ENCODE peak calls at places on chromosomes 4 and X, in seven cellular contexts. E is C1 segment of cervical spinal cord, X is RWPE2, C is A172, K is mucosa of descending colon, G is T-helper 2 cell, T is GM23338. R is an unnamed sample.

GRCh38 chr4:15402146-15402545 is 25.7 kb upstream of the C1QTNF7 start:
- DNase-seq in E (no peak), X (no peak), C (no peak), K (no peak), G (no peak), T (no peak), R (no peak)

GRCh38 chr4:28357985-28358384 is 1497.3 kb downstream of the STIM2 start:
- DNase-seq in E (no peak), X (no peak), C (no peak), K (no peak), G (no peak), T (peak), R (no peak)

GRCh38 chrX:107766470-107767140 is 9.0 kb downstream of the TSC22D3 start:
- DNase-seq in E (no peak), X (no peak), C (no peak), K (no peak), G (no peak), T (no peak), R (no peak)

GRCh38 chr4:127634181-127634580 is 1.4 kb downstream of the INTU start:
- DNase-seq in E (no peak), X (no peak), C (no peak), K (no peak), G (no peak), T (no peak), R (no peak)

GRCh38 chrX:19410259-19410658 is 66.5 kb downstream of the PDHA1 start:
- DNase-seq in E (no peak), X (no peak), C (no peak), K (no peak), G (no peak), T (peak), R (no peak)

GRCh38 chrX:22373094-22373493 is 100.4 kb downstream of the CBLL2 start:
- DNase-seq in E (no peak), X (no peak), C (no peak), K (no peak), G (no peak), T (no peak), R (no peak)

GRCh38 chrX:96719161-96719875 is 34.7 kb downstream of the DIAPH2 start:
- DNase-seq in E (no peak), X (no peak), C (no peak), K (no peak), G (no peak), T (no peak), R (no peak)

GRCh38 chrX:16472345-16472744 is 177.6 kb upstream of the S100G start:
- DNase-seq in E (no peak), X (no peak), C (no peak), K (no peak), G (no peak), T (no peak), R (no peak)

GRCh38 chrX:25872786-25873185 is 265.4 kb upstream of the MAGEB18 start:
- DNase-seq in E (no peak), X (no peak), C (no peak), K (no peak), G (no peak), T (no peak), R (no peak)

GRCh38 chr4:109729155-109729562 is 711 bp downstream of the PLA2G12A start:
- DNase-seq in E (no peak), X (no peak), C (no peak), K (no peak), G (no peak), T (peak), R (peak)

R was measured in HEK293T.